ENCODE peak calls at places on chromosomes 13 and 19, in eight cellular contexts. One of them, this sample, is unnamed.

GRCh38 chr13:44050450-44051063 is 170.9 kb downstream of the LACC1 start:
- DNase-seq in OCI-LY7: peak
- DNase-seq in GM12865: peak
- DNase-seq in cardiac fibroblast: peak
- DNase-seq in adrenal gland: no peak
- DNase-seq in lower lobe of right lung: no peak
- DNase-seq in omental fat pad: no peak
- DNase-seq in mesothelial cell of epicardium: no peak
- DNase-seq in this sample: no peak

GRCh38 chr19:12792853-12793289 is 1.6 kb downstream of the JUNB start:
- DNase-seq in omental fat pad: no peak
- DNase-seq in adrenal gland: no peak
- DNase-seq in cardiac fibroblast: peak
- DNase-seq in OCI-LY7: no peak
- DNase-seq in mesothelial cell of epicardium: no peak
- DNase-seq in lower lobe of right lung: no peak
- DNase-seq in GM12865: no peak
- DNase-seq in this sample: no peak

GRCh38 chr13:33644607-33645543 is 173.1 kb upstream of the RFC3 start:
- DNase-seq in OCI-LY7: no peak
- DNase-seq in GM12865: no peak
- DNase-seq in lower lobe of right lung: no peak
- DNase-seq in adrenal gland: no peak
- DNase-seq in omental fat pad: no peak
- DNase-seq in cardiac fibroblast: peak
- DNase-seq in mesothelial cell of epicardium: no peak
- DNase-seq in this sample: peak

GRCh38 chr13:97976551-97977375 is 23.3 kb downstream of the IPO5 start:
- DNase-seq in cardiac fibroblast: no peak
- DNase-seq in lower lobe of right lung: peak
- DNase-seq in adrenal gland: no peak
- DNase-seq in omental fat pad: no peak
- DNase-seq in mesothelial cell of epicardium: no peak
- DNase-seq in GM12865: no peak
- DNase-seq in OCI-LY7: peak
- DNase-seq in this sample: no peak

GRCh38 chr19:48169585-48169973 is 565 bp downstream of the LIG1 start:
- DNase-seq in OCI-LY7: peak
- DNase-seq in omental fat pad: peak
- DNase-seq in GM12865: peak
- DNase-seq in adrenal gland: peak
- DNase-seq in lower lobe of right lung: peak
- DNase-seq in cardiac fibroblast: peak
- DNase-seq in mesothelial cell of epicardium: peak
- DNase-seq in this sample: peak

GRCh38 chr19:46958542-46958941 is 61.1 kb upstream of the NPAS1 start:
- DNase-seq in adrenal gland: no peak
- DNase-seq in cardiac fibroblast: peak
- DNase-seq in lower lobe of right lung: no peak
- DNase-seq in OCI-LY7: no peak
- DNase-seq in GM12865: peak
- DNase-seq in mesothelial cell of epicardium: no peak
- DNase-seq in omental fat pad: no peak
- DNase-seq in this sample: peak

GRCh38 chr13:89520468-89520867 is 1827.0 kb upstream of the MIR17HG start:
- DNase-seq in lower lobe of right lung: no peak
- DNase-seq in OCI-LY7: no peak
- DNase-seq in adrenal gland: no peak
- DNase-seq in GM12865: no peak
- DNase-seq in omental fat pad: no peak
- DNase-seq in cardiac fibroblast: no peak
- DNase-seq in mesothelial cell of epicardium: no peak
- DNase-seq in this sample: no peak

GRCh38 chr19:2994588-2995131 is 17.3 kb downstream of the TLE6 start:
- DNase-seq in adrenal gland: no peak
- DNase-seq in cardiac fibroblast: no peak
- DNase-seq in OCI-LY7: no peak
- DNase-seq in omental fat pad: no peak
- DNase-seq in GM12865: no peak
- DNase-seq in lower lobe of right lung: no peak
- DNase-seq in mesothelial cell of epicardium: no peak
- DNase-seq in this sample: no peak

GRCh38 chr13:31638577-31638976 is 100.7 kb upstream of the RXFP2 start:
- DNase-seq in lower lobe of right lung: no peak
- DNase-seq in mesothelial cell of epicardium: no peak
- DNase-seq in cardiac fibroblast: peak
- DNase-seq in OCI-LY7: no peak
- DNase-seq in omental fat pad: no peak
- DNase-seq in GM12865: no peak
- DNase-seq in adrenal gland: no peak
- DNase-seq in this sample: no peak

GRCh38 chr13:90801621-90802020 is 545.9 kb upstream of the MIR17HG start:
- DNase-seq in mesothelial cell of epicardium: no peak
- DNase-seq in GM12865: no peak
- DNase-seq in omental fat pad: no peak
- DNase-seq in adrenal gland: no peak
- DNase-seq in lower lobe of right lung: no peak
- DNase-seq in cardiac fibroblast: no peak
- DNase-seq in OCI-LY7: no peak
- DNase-seq in this sample: no peak

GRCh38 chr13:100694722-100695644 is 20.4 kb upstream of the TMTC4 start:
- DNase-seq in lower lobe of right lung: no peak
- DNase-seq in omental fat pad: no peak
- DNase-seq in adrenal gland: peak
- DNase-seq in OCI-LY7: no peak
- DNase-seq in GM12865: no peak
- DNase-seq in mesothelial cell of epicardium: peak
- DNase-seq in cardiac fibroblast: peak
- DNase-seq in this sample: no peak

GRCh38 chr13:30762643-30763042 is 27.3 kb downstream of the ALOX5AP start:
- DNase-seq in adrenal gland: no peak
- DNase-seq in OCI-LY7: no peak
- DNase-seq in lower lobe of right lung: no peak
- DNase-seq in cardiac fibroblast: peak
- DNase-seq in omental fat pad: no peak
- DNase-seq in GM12865: no peak
- DNase-seq in mesothelial cell of epicardium: no peak
- DNase-seq in this sample: no peak

GRCh38 chr13:109704771-109705628 is 81.4 kb downstream of the IRS2 start:
- DNase-seq in mesothelial cell of epicardium: no peak
- DNase-seq in OCI-LY7: no peak
- DNase-seq in omental fat pad: no peak
- DNase-seq in cardiac fibroblast: peak
- DNase-seq in adrenal gland: no peak
- DNase-seq in GM12865: no peak
- DNase-seq in lower lobe of right lung: peak
- DNase-seq in this sample: no peak

GRCh38 chr13:29847501-29847983 is 2.9 kb downstream of the UBL3 start:
- DNase-seq in cardiac fibroblast: peak
- DNase-seq in mesothelial cell of epicardium: no peak
- DNase-seq in OCI-LY7: no peak
- DNase-seq in GM12865: no peak
- DNase-seq in omental fat pad: no peak
- DNase-seq in adrenal gland: peak
- DNase-seq in lower lobe of right lung: no peak
- DNase-seq in this sample: peak

GRCh38 chr19:19372656-19373416 is 32.6 kb upstream of the GATAD2A start:
- DNase-seq in OCI-LY7: peak
- DNase-seq in cardiac fibroblast: peak
- DNase-seq in mesothelial cell of epicardium: no peak
- DNase-seq in lower lobe of right lung: peak
- DNase-seq in omental fat pad: no peak
- DNase-seq in adrenal gland: peak
- DNase-seq in GM12865: peak
- DNase-seq in this sample: peak

GRCh38 chr13:65921933-65922332 is 1308.2 kb downstream of the PCDH9 start:
- DNase-seq in OCI-LY7: no peak
- DNase-seq in lower lobe of right lung: no peak
- DNase-seq in omental fat pad: no peak
- DNase-seq in mesothelial cell of epicardium: no peak
- DNase-seq in cardiac fibroblast: peak
- DNase-seq in adrenal gland: no peak
- DNase-seq in GM12865: no peak
- DNase-seq in this sample: no peak

GRCh38 chr19:55147408-55148251 is 1.4 kb downstream of the TNNT1 start:
- DNase-seq in adrenal gland: no peak
- DNase-seq in OCI-LY7: no peak
- DNase-seq in GM12865: no peak
- DNase-seq in omental fat pad: no peak
- DNase-seq in lower lobe of right lung: no peak
- DNase-seq in mesothelial cell of epicardium: no peak
- DNase-seq in cardiac fibroblast: no peak
- DNase-seq in this sample: no peak

GRCh38 chr13:109151255-109151654 is 521.8 kb downstream of the MYO16 start:
- DNase-seq in GM12865: no peak
- DNase-seq in OCI-LY7: no peak
- DNase-seq in mesothelial cell of epicardium: no peak
- DNase-seq in cardiac fibroblast: peak
- DNase-seq in adrenal gland: no peak
- DNase-seq in omental fat pad: no peak
- DNase-seq in lower lobe of right lung: no peak
- DNase-seq in this sample: no peak

GRCh38 chr19:55304279-55304978 is 20.6 kb downstream of the BRSK1 start:
- DNase-seq in adrenal gland: no peak
- DNase-seq in cardiac fibroblast: peak
- DNase-seq in omental fat pad: no peak
- DNase-seq in GM12865: peak
- DNase-seq in lower lobe of right lung: no peak
- DNase-seq in OCI-LY7: peak
- DNase-seq in mesothelial cell of epicardium: no peak
- DNase-seq in this sample: peak

GRCh38 chr19:52891336-52891735 is 6.1 kb downstream of the ZNF320 start:
- DNase-seq in GM12865: no peak
- DNase-seq in mesothelial cell of epicardium: no peak
- DNase-seq in cardiac fibroblast: no peak
- DNase-seq in OCI-LY7: no peak
- DNase-seq in lower lobe of right lung: no peak
- DNase-seq in omental fat pad: no peak
- DNase-seq in adrenal gland: no peak
- DNase-seq in this sample: no peak

GRCh38 chr19:50465986-50466771 is 10.1 kb upstream of the EMC10 start:
- DNase-seq in OCI-LY7: no peak
- DNase-seq in omental fat pad: no peak
- DNase-seq in mesothelial cell of epicardium: no peak
- DNase-seq in lower lobe of right lung: peak
- DNase-seq in GM12865: no peak
- DNase-seq in adrenal gland: no peak
- DNase-seq in cardiac fibroblast: no peak
- DNase-seq in this sample: no peak

GRCh38 chr19:46674416-46675178 is 13.6 kb upstream of the DACT3 start:
- DNase-seq in cardiac fibroblast: no peak
- DNase-seq in adrenal gland: no peak
- DNase-seq in OCI-LY7: no peak
- DNase-seq in lower lobe of right lung: no peak
- DNase-seq in GM12865: no peak
- DNase-seq in mesothelial cell of epicardium: no peak
- DNase-seq in omental fat pad: no peak
- DNase-seq in this sample: no peak

GRCh38 chr13:109971006-109971744 is 184.8 kb upstream of the IRS2 start:
- DNase-seq in adrenal gland: no peak
- DNase-seq in OCI-LY7: no peak
- DNase-seq in GM12865: no peak
- DNase-seq in mesothelial cell of epicardium: no peak
- DNase-seq in lower lobe of right lung: no peak
- DNase-seq in omental fat pad: no peak
- DNase-seq in cardiac fibroblast: no peak
- DNase-seq in this sample: no peak

DNA sequence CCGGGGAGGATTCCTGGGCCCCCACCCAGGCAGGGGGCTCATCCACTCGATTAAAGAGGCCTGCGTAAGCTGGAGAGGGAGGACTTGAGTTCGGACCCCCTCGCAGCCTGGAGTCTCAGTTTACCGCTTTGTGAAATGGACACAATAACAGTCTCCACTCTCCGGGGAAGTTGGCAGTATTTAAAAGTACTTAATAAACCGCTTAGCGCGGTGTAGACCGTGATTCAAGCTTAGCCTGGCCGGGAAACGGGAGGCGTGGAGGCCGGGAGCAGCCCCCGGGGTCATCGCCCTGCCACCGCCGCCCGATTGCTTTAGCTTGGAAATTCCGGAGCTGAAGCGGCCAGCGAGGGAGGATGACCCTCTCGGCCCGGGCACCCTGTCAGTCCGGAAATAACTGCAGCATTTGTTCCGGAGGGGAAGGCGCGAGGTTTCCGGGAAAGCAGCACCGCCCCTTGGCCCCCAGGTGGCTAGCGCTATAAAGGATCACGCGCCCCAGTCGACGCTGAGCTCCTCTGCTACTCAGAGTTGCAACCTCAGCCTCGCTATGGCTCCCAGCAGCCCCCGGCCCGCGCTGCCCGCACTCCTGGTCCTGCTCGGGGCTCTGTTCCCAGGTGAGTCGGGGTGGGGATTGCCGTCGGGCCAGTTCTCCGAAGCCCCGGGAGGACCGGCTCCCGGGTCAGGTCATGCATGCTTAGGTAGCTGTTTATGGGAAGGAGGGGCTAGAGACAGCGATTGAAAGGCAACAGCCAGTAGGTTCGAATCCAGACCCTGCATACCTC is at the start of gene ICAM1:
- DNase-seq in lower lobe of right lung: peak
- DNase-seq in adrenal gland: peak
- DNase-seq in mesothelial cell of epicardium: no peak
- DNase-seq in OCI-LY7: peak
- DNase-seq in GM12865: peak
- DNase-seq in cardiac fibroblast: peak
- DNase-seq in omental fat pad: peak
- DNase-seq in this sample: peak
- TF ChIP-seq CTCF in lower lobe of right lung: peak
- TF ChIP-seq CTCF in adrenal gland: no peak
- TF ChIP-seq CTCF in mesothelial cell of epicardium: no peak
- TF ChIP-seq CTCF in OCI-LY7: peak
- TF ChIP-seq CTCF in GM12865: no peak
- TF ChIP-seq CTCF in cardiac fibroblast: no peak
- TF ChIP-seq CTCF in omental fat pad: no peak
- TF ChIP-seq CTCF in this sample: no peak

GRCh38 chr19:10403137-10404021 is at the start of gene CDC37:
- DNase-seq in adrenal gland: peak
- DNase-seq in omental fat pad: peak
- DNase-seq in lower lobe of right lung: peak
- DNase-seq in GM12865: peak
- DNase-seq in cardiac fibroblast: peak
- DNase-seq in mesothelial cell of epicardium: peak
- DNase-seq in OCI-LY7: peak
- DNase-seq in this sample: peak
- TF ChIP-seq CTCF in adrenal gland: no peak
- TF ChIP-seq CTCF in omental fat pad: no peak
- TF ChIP-seq CTCF in lower lobe of right lung: no peak
- TF ChIP-seq CTCF in GM12865: no peak
- TF ChIP-seq CTCF in cardiac fibroblast: no peak
- TF ChIP-seq CTCF in mesothelial cell of epicardium: no peak
- TF ChIP-seq CTCF in OCI-LY7: no peak
- TF ChIP-seq CTCF in this sample: no peak

GRCh38 chr13:41674246-41674645 is 216.9 kb downstream of the RGCC start:
- DNase-seq in lower lobe of right lung: no peak
- DNase-seq in cardiac fibroblast: no peak
- DNase-seq in GM12865: no peak
- DNase-seq in mesothelial cell of epicardium: no peak
- DNase-seq in OCI-LY7: no peak
- DNase-seq in omental fat pad: no peak
- DNase-seq in adrenal gland: no peak
- DNase-seq in this sample: no peak
- TF ChIP-seq CTCF in lower lobe of right lung: no peak
- TF ChIP-seq CTCF in cardiac fibroblast: no peak
- TF ChIP-seq CTCF in GM12865: no peak
- TF ChIP-seq CTCF in mesothelial cell of epicardium: no peak
- TF ChIP-seq CTCF in OCI-LY7: no peak
- TF ChIP-seq CTCF in omental fat pad: no peak
- TF ChIP-seq CTCF in adrenal gland: no peak
- TF ChIP-seq CTCF in this sample: no peak

GRCh38 chr13:59176775-59177174 is 987.0 kb downstream of the DIAPH3 start:
- DNase-seq in adrenal gland: no peak
- DNase-seq in cardiac fibroblast: no peak
- DNase-seq in OCI-LY7: peak
- DNase-seq in lower lobe of right lung: no peak
- DNase-seq in GM12865: peak
- DNase-seq in mesothelial cell of epicardium: no peak
- DNase-seq in omental fat pad: no peak
- DNase-seq in this sample: no peak
- TF ChIP-seq CTCF in adrenal gland: no peak
- TF ChIP-seq CTCF in cardiac fibroblast: peak
- TF ChIP-seq CTCF in OCI-LY7: peak
- TF ChIP-seq CTCF in lower lobe of right lung: no peak
- TF ChIP-seq CTCF in GM12865: peak
- TF ChIP-seq CTCF in mesothelial cell of epicardium: peak
- TF ChIP-seq CTCF in omental fat pad: no peak
- TF ChIP-seq CTCF in this sample: no peak